ENCODE peak calls at places on chromosomes 13 and 19, in four cellular contexts. T is CD8-positive, alpha-beta T cell; I is cardiac fibroblast; L is mammary epithelial cell. U is an unnamed sample.

GRCh38 chr19:18588611-18589379 is at the start of gene REX1BD:
- DNase-seq in T (peak; percentile 82), I (peak; percentile 88), L (peak; percentile 66), U (peak; percentile 77)

GRCh38 chr13:111577429-111577828 is 257.0 kb downstream of the TEX29 start:
- DNase-seq in T (no peak), I (no peak), L (no peak), U (no peak)

GRCh38 chr13:32427852-32428580 is at the start of gene N4BP2L1:
- DNase-seq in T (peak; percentile 73), I (peak; percentile 60), L (peak; percentile 31), U (peak; percentile 82)

GRCh38 chr19:2077398-2077797 is 18.7 kb downstream of the MOB3A start:
- DNase-seq in T (no peak), I (no peak), L (no peak), U (no peak)

GRCh38 chr13:101640797-101641400 is 188.4 kb downstream of the ITGBL1 start:
- DNase-seq in T (no peak), I (peak; percentile 46), L (peak; percentile 73), U (no peak)

GRCh38 chr19:32539240-32539916 is 41.6 kb upstream of the PDCD5 start:
- DNase-seq in T (no peak), I (no peak), L (no peak), U (no peak)

GRCh38 chr19:5949792-5950305 is 28.1 kb downstream of the RANBP3 start:
- DNase-seq in T (peak; percentile 39), I (no peak), L (no peak), U (no peak)

GRCh38 chr19:23093832-23094231 is 23.0 kb upstream of the ZNF730 start:
- DNase-seq in T (no peak), I (no peak), L (no peak), U (no peak)

GRCh38 chr19:29211562-29212416 is 1.2 kb downstream of the UQCRFS1 start:
- DNase-seq in T (no peak), I (peak; percentile 17), L (peak; percentile 9), U (peak; percentile 29)

GRCh38 chr13:97567510-97568243 is 133.7 kb downstream of the RAP2A start:
- DNase-seq in T (no peak), I (peak; percentile 76), L (peak; percentile 61), U (peak; percentile 76)

GRCh38 chr19:40803857-40804782 is 5.1 kb downstream of the EGLN2 start:
- DNase-seq in T (peak; percentile 66), I (no peak), L (no peak), U (peak; percentile 68)

GRCh38 chr19:12952488-12953455 is 4.3 kb downstream of the GADD45GIP1 start:
- DNase-seq in T (no peak), I (peak; percentile 89), L (no peak), U (no peak)

GRCh38 chr19:47497073-47497766 is 13.2 kb upstream of the KPTN start:
- DNase-seq in T (no peak), I (no peak), L (no peak), U (no peak)

GRCh38 chr19:15905026-15905425 is 7.2 kb upstream of the CYP4F2 start:
- DNase-seq in T (no peak), I (no peak), L (no peak), U (no peak)
- H3K4me3 ChIP-seq in T (no peak overlapping the region), I (no peak overlapping the region), L (no peak overlapping the region), U (no peak overlapping the region)

DNA sequence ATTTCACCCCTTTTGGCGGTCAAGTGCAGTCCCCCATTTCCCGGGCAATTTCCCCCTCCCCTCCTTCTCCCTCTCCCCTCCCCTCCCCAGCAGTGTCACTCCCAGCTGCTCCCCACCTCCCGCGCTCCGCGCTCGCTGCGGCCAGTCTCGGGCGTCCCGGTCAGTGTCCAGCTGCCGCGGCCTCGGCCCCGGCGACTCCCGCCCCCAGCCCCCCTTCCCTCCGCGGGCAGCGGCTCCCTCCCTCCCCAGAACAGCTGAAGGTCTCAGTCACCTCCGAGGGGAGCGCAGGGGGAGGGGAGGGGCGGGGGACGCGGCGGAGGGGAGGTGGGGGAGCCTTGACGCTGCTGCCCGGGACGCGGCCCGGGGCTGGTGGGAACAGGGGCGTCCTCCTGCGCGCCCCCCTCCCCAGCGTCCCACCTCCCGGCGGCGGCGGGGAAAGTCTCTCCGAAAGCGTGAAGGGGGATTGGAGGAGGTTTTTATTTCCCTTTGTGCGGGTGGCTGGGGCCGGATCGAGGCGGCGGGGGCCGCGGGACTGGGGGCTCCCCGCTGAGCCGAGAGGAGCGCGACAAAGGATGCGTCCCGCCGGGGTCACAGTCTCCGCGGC is at the start of gene SHD:
- DNase-seq in T (no peak), I (no peak), L (no peak), U (no peak)
- H3K4me3 ChIP-seq in T (no peak within 1 kb of the TSS), I (no peak within 1 kb of the TSS), L (no peak within 1 kb of the TSS), U (peak within 1 kb of the TSS; percentile 13)

DNA sequence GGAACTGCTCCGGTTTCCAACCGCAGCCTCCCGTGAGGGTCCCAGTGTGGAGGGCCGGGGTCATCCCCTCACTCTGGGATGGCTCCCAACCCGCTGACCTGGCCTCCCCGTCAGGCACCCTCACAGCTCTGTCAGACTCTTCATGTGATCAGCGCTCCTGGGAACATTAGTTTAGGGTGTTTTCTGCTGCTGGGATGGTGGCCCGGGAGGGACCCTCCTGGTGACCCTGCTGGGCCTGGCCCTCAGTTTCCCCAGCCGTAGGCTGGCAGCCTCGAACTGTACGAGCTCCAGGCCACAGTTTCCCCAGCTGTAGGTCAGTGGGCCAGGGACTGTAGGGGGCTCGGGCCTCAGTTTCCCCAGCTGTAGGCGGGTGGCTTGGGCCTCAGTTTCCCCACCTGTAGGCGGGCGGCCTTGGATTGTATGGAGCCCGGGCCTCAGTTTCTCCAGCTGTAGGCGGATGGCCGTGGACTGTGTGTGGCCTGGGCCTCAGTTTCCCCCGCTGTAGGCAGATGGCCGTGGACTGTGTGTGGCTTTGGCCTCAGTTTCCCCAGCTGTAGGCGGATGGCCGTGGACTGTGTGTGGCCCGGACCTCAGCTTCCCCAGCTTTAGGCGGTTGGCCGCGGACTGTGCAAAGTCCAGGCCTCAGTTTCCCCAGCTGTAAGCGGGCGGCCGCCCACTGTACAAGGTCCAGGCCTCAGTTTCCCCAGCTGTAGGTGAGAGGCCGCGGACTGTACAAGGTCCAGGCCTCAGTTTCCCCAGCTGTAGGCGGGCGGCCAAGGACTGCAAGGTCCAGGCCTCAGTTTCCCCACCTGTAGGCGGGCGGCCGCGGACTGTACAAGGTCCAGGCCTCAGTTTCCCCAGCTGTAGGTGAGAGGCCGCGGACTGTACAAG is 1.3 kb upstream of the PTBP1 start:
- DNase-seq in T (no peak), I (no peak), L (no peak), U (no peak)
- H3K4me3 ChIP-seq in T (peak overlapping the region; percentile 79), I (peak overlapping the region; percentile 72), L (peak overlapping the region; percentile 82), U (peak overlapping the region; percentile 63)

GRCh38 chr19:58356971-58357797 is 3.9 kb upstream of the A1BG start:
- DNase-seq in T (no peak), I (peak; percentile 27), L (no peak), U (no peak)

GRCh38 chr19:58355215-58355796 is 2.0 kb upstream of the A1BG start:
- DNase-seq in T (no peak), I (no peak), L (no peak), U (no peak)

GRCh38 chr19:58355891-58356235 is 2.6 kb upstream of the A1BG start:
- DNase-seq in T (no peak), I (no peak), L (no peak), U (no peak)

GRCh38 chr19:58357798-58358145 is 4.5 kb upstream of the A1BG start:
- DNase-seq in T (no peak), I (no peak), L (no peak), U (no peak)

DNA sequence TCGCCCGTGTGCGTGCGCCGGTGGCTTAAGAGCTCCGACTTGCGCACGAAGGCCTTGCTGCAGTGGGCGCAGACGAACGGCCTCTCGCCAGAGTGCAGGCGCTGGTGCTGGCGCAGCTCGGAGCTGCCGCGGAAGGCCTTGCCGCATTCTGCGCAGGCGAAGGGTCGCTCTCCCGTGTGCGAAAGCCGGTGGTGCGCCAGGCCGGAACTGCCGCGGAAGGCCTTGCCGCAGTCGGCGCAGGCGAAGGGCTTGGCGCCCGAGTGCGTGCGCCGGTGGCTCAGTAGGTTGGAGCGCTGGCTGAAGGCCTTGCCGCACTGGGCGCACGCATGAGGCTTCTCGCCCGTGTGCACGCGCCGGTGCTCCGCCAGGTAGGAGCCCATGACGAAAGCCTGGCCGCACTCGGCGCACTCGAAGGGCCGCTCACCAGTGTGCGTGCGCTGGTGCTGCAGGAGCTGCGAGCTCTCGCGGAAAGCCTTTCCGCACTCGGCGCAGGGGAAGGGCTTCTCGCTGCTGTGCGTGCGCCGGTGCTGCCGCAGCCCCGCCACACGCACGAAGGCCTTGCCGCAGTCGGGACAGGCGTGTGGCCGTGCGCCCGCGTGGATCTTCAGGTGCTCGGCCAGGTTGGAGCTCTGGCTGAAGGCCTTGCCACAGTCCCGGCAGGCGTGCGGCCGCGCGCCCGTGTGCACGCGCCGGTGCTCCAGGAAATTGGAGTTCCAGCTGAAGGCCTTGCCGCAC is 3.1 kb upstream of the A1BG start:
- DNase-seq in T (peak; percentile 25), I (peak; percentile 45), L (peak; percentile 18), U (no peak)
- H3K4me3 ChIP-seq in T (peak overlapping the region; percentile 53), I (peak overlapping the region; percentile 15), L (no peak overlapping the region), U (peak overlapping the region; percentile 28)

GRCh38 chr13:48595330-48596127 is 58.2 kb upstream of the CYSLTR2 start:
- DNase-seq in T (peak; percentile 21), I (peak; percentile 90), L (peak; percentile 68), U (peak; percentile 87)

GRCh38 chr13:48591889-48592725 is 59.2 kb upstream of the RCBTB2 start:
- DNase-seq in T (no peak), I (no peak), L (no peak), U (peak; percentile 75)

GRCh38 chr13:48596128-48596429 is 57.6 kb upstream of the CYSLTR2 start:
- DNase-seq in T (no peak), I (no peak), L (no peak), U (no peak)

GRCh38 chr13:48594080-48594815 is 59.5 kb upstream of the CYSLTR2 start:
- DNase-seq in T (no peak), I (no peak), L (no peak), U (no peak)

GRCh38 chr13:48593551-48593950 is 60.2 kb upstream of the CYSLTR2 start:
- DNase-seq in T (no peak), I (no peak), L (no peak), U (no peak)
- H3K4me3 ChIP-seq in T (no peak overlapping the region), I (no peak overlapping the region), L (no peak overlapping the region), U (no peak overlapping the region)

GRCh38 chr19:781800-782194 is 15.5 kb upstream of the PTBP1 start:
- DNase-seq in T (no peak), I (no peak), L (no peak), U (no peak)

GRCh38 chr19:778910-779653 is 18.2 kb upstream of the PTBP1 start:
- DNase-seq in T (no peak), I (peak; percentile 97), L (peak; percentile 95), U (no peak)

GRCh38 chr19:784541-784940 is 12.7 kb upstream of the PTBP1 start:
- DNase-seq in T (no peak), I (no peak), L (no peak), U (no peak)

GRCh38 chr19:780935-781334 is 16.3 kb upstream of the PTBP1 start:
- DNase-seq in T (no peak), I (no peak), L (no peak), U (no peak)

DNA sequence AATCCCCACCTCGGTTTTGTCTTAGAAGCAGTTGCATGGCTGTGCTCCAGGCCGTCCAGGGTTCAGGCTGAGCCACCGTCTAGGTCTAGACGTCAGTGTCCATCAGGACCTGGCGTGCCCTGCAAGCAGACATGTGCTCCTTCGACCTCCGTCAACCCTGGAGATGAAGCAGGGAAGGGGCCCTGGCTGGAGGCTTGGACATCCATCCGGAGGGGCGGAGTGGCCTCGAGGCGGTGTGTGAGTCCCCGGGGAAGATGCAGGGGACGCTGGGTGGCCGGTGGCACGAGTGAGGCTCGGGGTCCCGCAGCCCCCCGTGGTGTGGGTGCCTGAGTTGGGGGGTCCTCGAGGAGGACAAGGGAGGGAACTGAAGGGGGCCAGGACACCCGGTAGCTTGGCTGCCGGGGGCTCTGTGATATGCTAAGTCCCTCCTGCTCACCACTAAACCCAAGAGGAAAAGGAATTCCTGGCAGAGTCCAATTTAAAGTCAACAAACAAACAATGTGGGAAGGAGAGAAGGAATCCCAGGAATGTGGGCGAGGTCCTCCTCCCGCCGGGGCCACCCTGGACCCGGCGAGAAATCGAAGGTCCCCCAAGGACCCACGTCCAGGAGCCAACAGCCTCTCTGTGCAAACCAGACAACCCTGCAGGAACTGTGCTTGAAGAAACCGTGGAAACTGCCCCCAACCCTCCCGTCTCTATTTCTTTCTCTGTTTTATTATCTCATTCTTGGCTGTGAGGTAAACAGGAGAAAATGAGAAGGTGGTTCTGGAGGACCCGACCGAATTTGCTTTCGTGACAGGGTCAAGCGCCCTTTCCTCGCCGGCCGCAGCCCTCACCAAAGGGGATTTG is 14.8 kb upstream of the PTBP1 start:
- DNase-seq in T (no peak), I (peak; percentile 89), L (no peak), U (peak; percentile 66)
- H3K4me3 ChIP-seq in T (no peak overlapping the region), I (peak overlapping the region; percentile 28), L (peak overlapping the region; percentile 3), U (peak overlapping the region; percentile 6)